ENCODE peak calls at places on chromosomes 11 and 22, in six cellular contexts. O is hepatocyte, L is mucosa of descending colon, I is left lung, P is thoracic aorta, E is PC-3. W is an unnamed sample.

GRCh38 chr11:112564228-112564955 is 303.7 kb upstream of the PLET1 start:
- DNase-seq in L (no peak), I (no peak), E (peak; percentile 38), P (no peak), O (peak; percentile 27), W (peak; percentile 47)

GRCh38 chr11:20070459-20070858 is 89.8 kb downstream of the DBX1 start:
- DNase-seq in L (no peak), P (no peak), E (peak; percentile 30), I (no peak), O (no peak), W (no peak)

GRCh38 chr22:48751539-48752437 is 1075.9 kb downstream of the BRD1 start:
- DNase-seq in L (no peak), P (no peak), I (no peak), O (no peak), E (no peak), W (no peak)

GRCh38 chr11:15770798-15771414 is 585.4 kb downstream of the SOX6 start:
- DNase-seq in L (no peak), I (no peak), O (peak; percentile 47), P (no peak), E (no peak), W (peak; percentile 43)

GRCh38 chr11:121741316-121741715 is 288.5 kb upstream of the SORL1-AS1 start:
- DNase-seq in E (no peak), L (no peak), O (peak; percentile 57), I (no peak), P (no peak), W (no peak)

GRCh38 chr11:96863520-96863919 is 473.7 kb downstream of the JRKL start:
- DNase-seq in P (no peak), L (peak; percentile 14), I (no peak), E (no peak), O (no peak), W (no peak)

GRCh38 chr22:22604326-22605073 is 39.9 kb upstream of the GGTLC2 start:
- DNase-seq in L (no peak), O (no peak), E (no peak), I (no peak), P (no peak), W (no peak)

GRCh38 chr11:34987617-34988016 is 71.2 kb downstream of the PDHX start:
- DNase-seq in E (peak; percentile 39), I (no peak), L (no peak), P (no peak), O (no peak), W (no peak)

GRCh38 chr11:132648841-132649240 is 883.5 kb downstream of the OPCML start:
- DNase-seq in O (no peak), P (no peak), E (no peak), L (no peak), I (no peak), W (peak; percentile 42)

GRCh38 chr22:49968831-49969661 is 8.5 kb downstream of the PIM3 start:
- DNase-seq in P (peak; percentile 1), O (peak; percentile 35), I (peak; percentile 36), E (no peak), L (peak; percentile 66), W (no peak)

GRCh38 chr11:112822478-112823274 is 138.5 kb upstream of the NCAM1 start:
- DNase-seq in I (no peak), P (no peak), L (no peak), E (no peak), O (peak; percentile 36), W (no peak)

GRCh38 chr11:71913716-71914115 is 14.7 kb downstream of the XNDC1N start:
- DNase-seq in O (no peak), L (no peak), I (no peak), E (no peak), P (no peak), W (no peak)

GRCh38 chr22:42270512-42271190 is at the start of gene TCF20:
- DNase-seq in I (peak; percentile 82), E (peak; percentile 64), O (peak; percentile 91), P (no peak), L (peak; percentile 86), W (peak; percentile 43)

GRCh38 chr22:44031111-44031963 is 7.2 kb downstream of the PARVB start:
- DNase-seq in E (no peak), L (no peak), P (no peak), I (no peak), O (no peak), W (no peak)

DNA sequence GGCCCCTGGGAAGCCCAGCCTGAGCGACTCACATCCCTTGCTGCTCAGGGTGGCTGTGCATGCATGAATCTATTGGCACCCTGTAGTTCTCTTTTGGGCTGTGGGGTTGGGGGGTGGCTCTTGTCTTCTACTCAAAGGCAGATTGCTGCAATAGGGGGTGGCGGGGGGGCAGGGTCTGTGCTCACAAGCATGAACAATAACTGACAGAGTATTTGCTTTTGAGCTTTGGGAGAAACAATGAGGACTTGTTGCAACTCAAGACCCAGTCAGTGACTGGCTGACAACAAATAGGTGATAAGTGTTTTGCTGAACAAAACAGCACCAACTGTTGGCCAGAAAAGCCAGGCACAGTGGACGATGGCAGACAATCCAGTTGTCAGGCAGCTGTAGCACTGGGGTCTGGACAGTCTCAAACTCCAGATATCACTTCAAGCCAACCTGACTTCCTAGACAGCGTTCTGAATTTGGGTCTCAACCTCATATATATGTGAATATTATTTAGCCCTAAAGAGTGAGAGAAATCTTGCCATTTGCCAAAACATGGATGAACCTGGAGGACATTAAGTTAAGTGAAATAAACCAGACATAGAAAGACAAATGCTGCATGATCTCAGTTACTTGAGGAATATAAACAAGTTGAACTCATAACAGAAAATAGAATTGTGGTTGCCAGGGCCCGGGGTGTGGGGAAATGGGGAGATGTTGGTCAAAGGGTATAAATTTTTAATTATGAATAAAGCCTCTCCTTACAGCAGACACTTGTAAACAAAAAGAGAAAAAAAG is 61.7 kb downstream of the ME3 start:
- DNase-seq in L (no peak), O (no peak), I (no peak), E (peak; percentile 29), P (no peak), W (no peak)
- TF ChIP-seq CTCF in L (no peak), O (no peak), I (no peak), E (no peak), P (no peak), W (no peak)

DNA sequence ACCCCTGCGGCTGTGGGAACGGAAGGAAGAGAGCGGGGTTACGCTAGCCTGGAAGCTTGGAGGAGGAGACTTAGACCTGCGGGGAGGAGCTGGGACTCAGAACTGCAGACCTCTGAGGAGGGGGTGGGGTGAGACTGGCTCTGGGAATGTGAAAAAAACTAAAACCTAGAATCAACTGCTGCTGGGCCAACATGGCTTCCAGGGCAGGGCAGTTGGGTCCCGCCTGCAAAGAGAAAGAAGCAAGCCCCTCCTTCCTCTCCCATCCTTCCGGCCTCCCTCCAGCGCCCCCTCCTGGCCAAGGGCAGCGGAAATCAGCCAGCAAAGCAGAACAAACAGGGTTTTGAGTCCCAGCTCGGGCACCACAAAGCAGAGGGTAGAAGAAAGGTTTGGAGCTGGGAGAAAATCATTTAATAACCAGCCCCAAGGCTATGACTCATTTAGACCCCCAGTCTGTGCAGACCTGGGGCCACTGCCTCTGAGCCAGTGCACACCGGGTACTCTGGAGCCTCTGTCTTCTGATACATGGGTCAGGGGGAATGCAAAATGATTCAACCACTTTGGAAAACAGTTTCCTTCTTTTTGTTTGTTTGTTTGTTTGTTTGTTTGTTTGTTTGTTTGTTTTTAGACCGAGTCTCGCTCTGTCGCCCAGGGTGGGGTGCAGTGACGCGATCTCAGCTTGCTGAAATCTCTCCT is 7.3 kb upstream of the NCF4 start:
- DNase-seq in L (peak; percentile 86), O (peak; percentile 52), P (no peak), E (peak; percentile 62), I (peak; percentile 82), W (peak; percentile 50)
- H3K4me3 ChIP-seq in L (no peak overlapping the region), O (no peak overlapping the region), P (peak overlapping the region; percentile 36), E (no peak overlapping the region), I (no peak overlapping the region), W (no peak overlapping the region)

GRCh38 chr22:31340360-31340759 is 5.8 kb downstream of the PATZ1 start:
- DNase-seq in I (no peak), P (no peak), L (no peak), O (peak; percentile 25), E (no peak), W (no peak)
- H3K36me3 ChIP-seq in I (no peaks in the 10 kb centered on the region), P (peaks cover 18% of the 10 kb centered on the region), L (no peaks in the 10 kb centered on the region), O (no peaks in the 10 kb centered on the region), E (peaks cover 10% of the 10 kb centered on the region), W (peaks cover 20% of the 10 kb centered on the region)

GRCh38 chr11:32395127-32395526 is 40.2 kb downstream of the WT1 start:
- DNase-seq in O (no peak), L (no peak), P (no peak), E (no peak), I (no peak), W (no peak)
- TF ChIP-seq CTCF in O (no peak), L (no peak), P (no peak), E (no peak), I (no peak), W (no peak)

DNA sequence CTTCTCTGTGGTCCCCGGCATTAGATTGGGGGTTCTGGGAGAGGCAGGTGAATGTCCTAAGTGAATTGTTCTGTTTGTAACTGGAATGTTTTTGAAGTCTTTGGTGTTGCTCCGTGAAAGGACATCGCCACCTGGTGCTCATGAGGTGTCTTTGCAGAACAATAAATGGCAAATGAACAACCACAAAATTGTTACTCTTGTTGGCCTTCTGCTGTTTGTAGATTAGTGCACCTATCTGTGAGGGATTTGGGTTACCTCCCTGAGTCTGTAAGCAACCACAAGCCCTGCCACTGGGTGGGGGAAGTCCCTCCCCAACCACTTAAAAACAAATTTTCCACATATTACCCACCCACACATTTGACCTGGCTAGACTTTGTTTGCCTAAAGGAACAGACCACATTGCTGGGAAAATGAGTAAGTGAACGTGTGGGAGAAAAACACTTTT is 4.7 kb downstream of the MPEG1 start:
- DNase-seq in P (no peak), L (no peak), E (peak; percentile 69), I (no peak), O (peak; percentile 64), W (peak; percentile 83)
- H3K4me3 ChIP-seq in P (peak overlapping the region; percentile 7), L (no peak overlapping the region), E (no peak overlapping the region), I (no peak overlapping the region), O (no peak overlapping the region), W (no peak overlapping the region)

DNA sequence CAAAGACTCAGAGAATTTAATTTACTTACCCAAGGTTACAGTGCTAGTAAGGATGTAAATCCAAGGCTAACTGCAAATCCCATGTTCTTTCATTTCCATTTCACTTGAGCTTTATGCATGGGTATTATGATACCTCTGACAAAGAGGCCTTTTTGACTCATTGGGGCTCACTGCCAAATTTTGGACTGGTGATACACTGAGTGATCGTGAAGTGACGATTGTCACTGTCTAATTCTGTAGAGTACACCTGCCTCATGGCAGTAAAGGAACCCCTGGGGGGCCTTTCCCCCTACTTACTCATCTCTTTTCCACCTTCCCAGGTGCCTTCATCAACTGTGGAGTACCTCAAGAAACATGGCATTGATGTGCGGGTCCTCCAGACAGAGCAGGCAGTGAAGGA is 50.9 kb downstream of the AAMDC start:
- DNase-seq in P (no peak), O (no peak), I (no peak), E (peak; percentile 28), L (no peak), W (no peak)
- H3K36me3 ChIP-seq in P (peaks cover 22% of the 10 kb centered on the region), O (no peaks in the 10 kb centered on the region), I (no peaks in the 10 kb centered on the region), E (peaks cover 17% of the 10 kb centered on the region), L (no peaks in the 10 kb centered on the region), W (peaks cover 7% of the 10 kb centered on the region)